ENCODE peak calls at places on chromosome 17, in seven cellular contexts. W, S, G, C, L, O and U are unnamed samples.

GRCh38 chr17:8753976-8754440 is 4.3 kb downstream of the SPDYE4 start:
- DNase-seq in L (no peak), C (no peak), O (no peak), S (peak; percentile 7), G (peak; percentile 7), W (no peak), U (peak; percentile 0)

GRCh38 chr17:1009411-1010085 is 12.6 kb downstream of the TIMM22 start:
- DNase-seq in S (no peak), L (no peak), G (no peak), O (no peak), C (no peak), W (no peak), U (no peak)

GRCh38 chr17:77890771-77891170 is 67.7 kb upstream of the TNRC6C start:
- DNase-seq in C (no peak), W (no peak), L (no peak), O (no peak), G (no peak), S (no peak), U (no peak)

GRCh38 chr17:62898239-62898864 is 67.7 kb upstream of the TANC2 start:
- DNase-seq in S (peak; percentile 27), W (peak; percentile 28), O (peak; percentile 86), G (no peak), L (no peak), C (no peak), U (no peak)

GRCh38 chr17:59462385-59462784 is 103.0 kb upstream of the DHX40 start:
- DNase-seq in O (no peak), L (no peak), W (no peak), G (no peak), S (no peak), C (no peak), U (no peak)

GRCh38 chr17:16294560-16294959 is 58.7 kb downstream of the CENPV start:
- DNase-seq in C (no peak), O (no peak), G (no peak), L (no peak), W (no peak), S (no peak), U (no peak)

GRCh38 chr17:61073799-61074513 is 325.7 kb upstream of the TBX2 start:
- DNase-seq in G (no peak), L (no peak), C (no peak), S (no peak), O (no peak), W (no peak), U (no peak)

GRCh38 chr17:77445030-77445907 is 304.5 kb downstream of the SEC14L1 start:
- DNase-seq in W (no peak), G (peak; percentile 91), L (peak; percentile 61), S (peak; percentile 50), C (peak; percentile 61), O (no peak), U (no peak)

GRCh38 chr17:56678249-56679144 is 85.0 kb downstream of the NOG start:
- DNase-seq in S (no peak), O (no peak), W (no peak), G (no peak), L (no peak), C (no peak), U (no peak)

GRCh38 chr17:58313815-58314705 is 14.5 kb downstream of the TSPOAP1 start:
- DNase-seq in G (no peak), O (no peak), S (no peak), W (no peak), L (no peak), C (no peak), U (no peak)

GRCh38 chr17:17044846-17045561 is 2.7 kb downstream of the MPRIP start:
- DNase-seq in W (peak; percentile 85), S (peak; percentile 61), O (peak; percentile 37), C (no peak), G (peak; percentile 75), L (no peak), U (peak; percentile 62)

GRCh38 chr17:34575182-34575581 is 4.2 kb upstream of the TMEM132E start:
- DNase-seq in O (no peak), L (no peak), S (no peak), C (no peak), G (no peak), W (no peak), U (no peak)

GRCh38 chr17:36131931-36132330 is 28.3 kb downstream of the CCL4 start:
- DNase-seq in S (no peak), O (no peak), L (no peak), G (no peak), C (no peak), W (no peak), U (no peak)

GRCh38 chr17:48566717-48567116 is 11.4 kb downstream of the HOXB4 start:
- DNase-seq in S (no peak), W (no peak), O (no peak), C (no peak), L (no peak), G (no peak), U (no peak)

GRCh38 chr17:57511475-57512123 is 233.5 kb downstream of the CCDC182 start:
- DNase-seq in G (no peak), S (no peak), C (no peak), W (no peak), L (no peak), O (no peak), U (no peak)

GRCh38 chr17:36481829-36482228 is 4.7 kb upstream of the ZNHIT3 start:
- DNase-seq in C (no peak), G (no peak), W (no peak), S (no peak), L (no peak), O (no peak), U (no peak)

GRCh38 chr17:7045492-7046126 is 1.7 kb upstream of the SLC16A11 start:
- DNase-seq in C (no peak), O (no peak), S (peak; percentile 64), L (peak; percentile 74), W (no peak), G (peak; percentile 90), U (peak; percentile 47)

GRCh38 chr17:59853168-59853918 is 39.4 kb downstream of the TUBD1 start:
- DNase-seq in S (peak; percentile 80), C (no peak), O (peak; percentile 49), W (no peak), G (peak; percentile 98), L (no peak), U (peak; percentile 82)

GRCh38 chr17:75511610-75512575 is 3.4 kb downstream of the CASKIN2 start:
- DNase-seq in G (peak; percentile 57), W (peak; percentile 73), C (peak; percentile 35), O (no peak), S (no peak), L (no peak), U (no peak)

DNA sequence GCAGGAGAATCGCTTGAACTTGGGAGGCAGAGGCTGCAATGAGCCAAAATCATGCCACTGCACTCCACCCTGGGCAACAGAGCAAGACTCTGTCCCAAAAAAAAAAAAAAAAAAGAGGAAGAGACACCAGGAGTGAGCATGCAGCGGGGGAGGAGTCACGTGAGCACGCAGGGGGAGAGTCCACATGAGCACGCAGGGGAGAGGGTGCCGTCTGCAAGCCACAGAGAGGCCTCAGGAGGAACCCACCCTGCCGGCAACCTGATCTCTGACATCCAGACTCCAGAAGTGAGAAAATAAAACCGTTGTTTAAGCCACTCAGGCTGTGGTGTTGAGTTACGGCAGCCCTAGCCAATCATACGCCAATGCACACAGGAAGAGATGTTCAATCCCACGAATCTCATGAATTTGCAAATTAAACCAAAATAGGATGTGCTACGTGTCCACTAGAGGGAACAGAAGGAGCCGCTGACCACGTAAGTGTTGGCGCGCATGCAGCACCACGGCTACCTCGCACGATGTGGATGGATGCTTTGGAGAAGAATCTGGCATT is 42.2 kb downstream of the CCDC57 start:
- DNase-seq in G (no peak), W (no peak), L (peak; percentile 38), C (no peak), O (no peak), S (no peak), U (no peak)
- H3K4me3 ChIP-seq in G (no peak overlapping the region), W (no peak overlapping the region), L (no peak overlapping the region), C (no peak overlapping the region), O (no peak overlapping the region), S (no peak overlapping the region), U (no peak overlapping the region)

GRCh38 chr17:70073326-70073725 is 1.7 kb upstream of the KCNJ16 start:
- DNase-seq in S (no peak), G (no peak), C (no peak), L (no peak), W (no peak), O (no peak), U (no peak)

GRCh38 chr17:70072900-70073299 is 2.1 kb upstream of the KCNJ16 start:
- DNase-seq in C (no peak), S (no peak), L (no peak), O (no peak), W (no peak), G (no peak), U (no peak)

GRCh38 chr17:70074991-70075390 is at the start of gene KCNJ16:
- DNase-seq in O (no peak), L (no peak), S (no peak), W (no peak), C (no peak), G (no peak), U (no peak)

GRCh38 chr17:70073799-70074198 is 1.2 kb upstream of the KCNJ16 start:
- DNase-seq in L (no peak), S (no peak), G (no peak), O (no peak), W (no peak), C (no peak), U (no peak)

DNA sequence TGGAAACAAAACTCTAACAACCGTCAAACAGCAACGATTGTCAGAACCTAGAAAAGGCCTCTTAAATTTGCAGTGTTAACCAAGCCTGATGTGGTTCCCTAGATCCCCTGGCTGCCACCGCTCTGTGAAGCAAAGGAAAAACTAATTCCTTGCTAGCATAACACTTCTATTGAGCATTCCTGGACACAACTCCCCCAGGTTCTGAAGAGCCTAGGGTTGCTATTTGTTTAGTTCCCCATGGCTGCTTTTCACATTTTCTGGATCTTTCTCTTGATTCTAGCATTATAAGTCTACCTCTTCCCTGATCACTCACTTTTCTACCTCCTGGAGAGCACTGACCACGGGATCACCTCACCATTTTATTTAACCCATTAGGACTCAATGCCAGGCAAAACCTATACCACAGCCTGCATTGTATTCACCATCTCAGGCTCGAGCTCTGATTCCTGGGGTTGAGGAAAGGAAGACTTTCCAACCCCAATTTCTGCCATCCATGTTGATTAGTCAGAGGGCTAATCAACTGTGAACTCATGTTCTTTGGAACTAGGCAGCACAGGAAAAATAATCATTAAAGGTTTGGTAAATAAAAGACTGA is 692 bp upstream of the KCNJ16 start:
- DNase-seq in G (no peak), S (no peak), O (no peak), L (no peak), W (no peak), C (no peak), U (no peak)
- H3K4me3 ChIP-seq in G (no peak overlapping the region), S (no peak overlapping the region), O (no peak overlapping the region), L (no peak overlapping the region), W (no peak overlapping the region), C (no peak overlapping the region), U (no peak overlapping the region)

DNA sequence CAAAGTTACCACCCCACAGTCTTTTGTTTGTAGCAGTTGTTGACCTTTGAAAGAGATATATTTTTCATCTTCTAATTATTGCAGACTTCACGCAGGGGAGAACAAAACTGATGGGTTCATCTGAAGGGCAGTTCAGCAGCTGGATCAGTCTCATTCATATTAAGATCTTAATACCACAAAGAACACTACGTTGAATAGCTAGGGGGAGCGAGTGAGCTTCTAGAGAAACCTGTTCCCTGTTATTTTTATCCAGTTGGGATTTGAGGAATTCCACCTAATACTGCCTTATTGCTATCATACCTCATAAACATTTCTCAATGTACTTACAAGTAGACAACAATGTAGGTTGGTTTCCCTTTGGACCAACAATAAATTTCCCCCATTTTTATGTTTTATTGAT is 306.1 kb upstream of the KIF2B start:
- DNase-seq in S (no peak), W (no peak), C (no peak), L (no peak), G (peak; percentile 48), O (peak; percentile 20), U (no peak)
- H3K4me3 ChIP-seq in S (no peak overlapping the region), W (no peak overlapping the region), C (no peak overlapping the region), L (no peak overlapping the region), G (no peak overlapping the region), O (no peak overlapping the region), U (no peak overlapping the region)

GRCh38 chr17:19830061-19830460 is 37.7 kb downstream of the ULK2 start:
- DNase-seq in G (no peak), W (no peak), C (no peak), L (no peak), O (no peak), S (no peak), U (no peak)
- H3K4me3 ChIP-seq in G (no peak overlapping the region), W (no peak overlapping the region), C (no peak overlapping the region), L (no peak overlapping the region), O (no peak overlapping the region), S (no peak overlapping the region), U (no peak overlapping the region)